ENCODE peak calls at places on chromosomes 4 and X, in ten cellular contexts. I is CD8-positive, alpha-beta T cell; S is ovary; W is neuronal stem cell; B is mucosa of descending colon; O is upper lobe of right lung; C is BE2C; F is body of pancreas; X is HCT116; Z is WERI-Rb-1. M is an unnamed sample.

GRCh38 chrX:44675364-44676024 is 132.8 kb upstream of the FUNDC1 start:
- DNase-seq in I (no peak), S (peak), W (no peak), B (peak), O (no peak), C (peak), F (peak), X (no peak), Z (no peak), M (peak)

GRCh38 chr4:26490111-26490979 is at the start of gene CCKAR:
- DNase-seq in I (no peak), S (no peak), W (no peak), B (no peak), O (no peak), C (no peak), F (no peak), X (no peak), Z (no peak), M (no peak)

GRCh38 chrX:38896724-38897298 is 95.6 kb downstream of the MID1IP1 start:
- DNase-seq in I (no peak), S (no peak), W (no peak), B (no peak), O (no peak), C (no peak), F (no peak), X (no peak), Z (no peak), M (no peak)

GRCh38 chr4:1777822-1778641 is 15.1 kb upstream of the FGFR3 start:
- DNase-seq in I (no peak), S (no peak), W (peak), B (no peak), O (no peak), C (no peak), F (peak), X (no peak), Z (no peak), M (no peak)

GRCh38 chr4:125750399-125750798 is 435.6 kb downstream of the FAT4 start:
- DNase-seq in I (no peak), S (no peak), W (no peak), B (no peak), O (no peak), C (no peak), F (no peak), X (no peak), Z (no peak), M (peak)

GRCh38 chr4:80471701-80472100 is 136.2 kb downstream of the CFAP299 start:
- DNase-seq in I (no peak), S (peak), W (no peak), B (peak), O (peak), C (no peak), F (peak), X (no peak), Z (no peak), M (no peak)

GRCh38 chr4:78703079-78703478 is 73.1 kb upstream of the BMP2K start:
- DNase-seq in I (no peak), S (no peak), W (no peak), B (no peak), O (no peak), C (no peak), F (no peak), X (no peak), Z (no peak), M (no peak)

GRCh38 chr4:69642961-69643360 is 3.5 kb upstream of the UGT2A2 start:
- DNase-seq in I (no peak), S (no peak), W (no peak), B (no peak), O (no peak), C (no peak), F (no peak), X (no peak), Z (no peak), M (no peak)

GRCh38 chrX:148380614-148381561 is 119.5 kb upstream of the AFF2 start:
- DNase-seq in I (peak), S (no peak), W (no peak), B (no peak), O (no peak), C (no peak), F (no peak), X (no peak), Z (no peak), M (no peak)

GRCh38 chr4:4781936-4782754 is 77.3 kb upstream of the MSX1 start:
- DNase-seq in I (no peak), S (no peak), W (no peak), B (no peak), O (no peak), C (no peak), F (no peak), X (no peak), Z (no peak), M (peak)

GRCh38 chr4:111449657-111450056 is 695.6 kb upstream of the FAM241A start:
- DNase-seq in I (no peak), S (no peak), W (no peak), B (no peak), O (no peak), C (no peak), F (no peak), X (no peak), Z (no peak), M (no peak)

GRCh38 chrX:10847333-10847732 is 226.9 kb upstream of the MID1 start:
- DNase-seq in I (no peak), S (no peak), W (no peak), B (no peak), O (no peak), C (no peak), F (no peak), X (no peak), Z (no peak), M (no peak)

GRCh38 chrX:153968255-153968654 is 3.4 kb downstream of the HCFC1 start:
- DNase-seq in I (no peak), S (no peak), W (no peak), B (no peak), O (no peak), C (peak), F (no peak), X (no peak), Z (no peak), M (no peak)
- H3K4me3 ChIP-seq in I (peak), S (no peak), W (peak), B (no peak), O (peak), C (peak), F (no peak), X (no peak), Z (peak), M (peak)

GRCh38 chr4:118589471-118590055 is 95.6 kb upstream of the METTL14 start:
- DNase-seq in I (no peak), S (no peak), W (no peak), B (no peak), O (no peak), C (no peak), F (no peak), X (no peak), Z (no peak), M (no peak)
- H3K4me3 ChIP-seq in I (no peak), S (no peak), W (no peak), B (no peak), O (no peak), C (no peak), F (no peak), X (no peak), Z (no peak), M (no peak)

GRCh38 chrX:23334536-23334870 is at the start of gene PTCHD1:
- DNase-seq in I (no peak), S (no peak), W (no peak), B (no peak), O (no peak), C (no peak), F (no peak), X (no peak), Z (no peak), M (no peak)

GRCh38 chrX:23332101-23332887 is 2.4 kb upstream of the PTCHD1 start:
- DNase-seq in I (no peak), S (no peak), W (no peak), B (no peak), O (no peak), C (no peak), F (no peak), X (no peak), Z (no peak), M (no peak)

GRCh38 chrX:23333842-23334535 is 660 bp upstream of the PTCHD1 start:
- DNase-seq in I (no peak), S (no peak), W (no peak), B (no peak), O (peak), C (no peak), F (no peak), X (no peak), Z (peak), M (no peak)

GRCh38 chrX:23331701-23332100 is 2.9 kb upstream of the PTCHD1 start:
- DNase-seq in I (no peak), S (no peak), W (no peak), B (no peak), O (no peak), C (no peak), F (no peak), X (no peak), Z (no peak), M (no peak)

GRCh38 chrX:23332888-23333821 is 1.5 kb upstream of the PTCHD1 start:
- DNase-seq in I (no peak), S (no peak), W (no peak), B (no peak), O (no peak), C (no peak), F (no peak), X (no peak), Z (peak), M (no peak)
- H3K4me3 ChIP-seq in I (no peak), S (peak), W (peak), B (no peak), O (no peak), C (peak), F (no peak), X (no peak), Z (peak), M (no peak)

DNA sequence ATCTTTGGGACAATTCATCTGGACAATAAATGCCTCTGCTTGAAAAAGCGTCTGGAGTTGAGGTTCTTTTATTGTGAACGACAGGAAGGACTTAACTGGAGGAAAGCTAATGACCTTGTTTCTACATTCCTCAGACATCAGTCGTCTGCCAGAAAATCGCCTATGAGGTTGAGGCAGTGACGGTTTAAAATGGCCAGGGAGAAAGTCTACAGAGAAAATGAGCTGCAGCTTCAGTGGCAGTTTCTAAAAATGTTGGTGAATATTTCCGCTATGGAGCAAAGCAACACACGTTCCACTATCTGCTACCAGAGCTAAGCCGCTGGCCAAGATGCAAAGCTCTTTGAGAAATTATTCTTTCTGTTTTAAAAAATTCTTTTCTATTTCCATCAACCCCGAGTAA is 116.9 kb upstream of the GALNT7 start:
- DNase-seq in I (no peak), S (no peak), W (no peak), B (no peak), O (no peak), C (no peak), F (no peak), X (no peak), Z (no peak), M (no peak)
- H3K4me3 ChIP-seq in I (no peak), S (no peak), W (no peak), B (no peak), O (peak), C (no peak), F (no peak), X (no peak), Z (no peak), M (no peak)

DNA sequence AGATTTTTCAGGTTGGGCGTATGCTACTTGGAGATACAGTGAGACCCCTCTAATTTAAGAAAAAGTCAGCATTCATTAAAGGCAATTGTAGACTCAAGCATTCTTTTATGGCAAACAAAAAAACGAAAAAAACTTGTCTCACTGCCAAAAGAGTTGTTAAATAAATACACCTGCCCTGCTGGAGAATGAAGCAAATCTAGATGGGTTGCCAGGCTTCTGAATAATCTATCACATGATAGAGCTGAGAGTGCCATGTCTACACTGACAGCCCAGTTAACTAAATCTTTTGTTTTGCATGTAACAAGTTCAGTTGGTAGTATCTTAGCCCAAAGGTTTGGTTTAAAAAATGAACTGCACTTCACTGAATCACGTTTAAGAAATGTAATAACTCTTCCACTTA is 69.9 kb downstream of the AGTR2 start:
- DNase-seq in I (no peak), S (no peak), W (no peak), B (no peak), O (no peak), C (no peak), F (peak), X (no peak), Z (no peak), M (peak)
- H3K4me3 ChIP-seq in I (no peak), S (no peak), W (no peak), B (no peak), O (peak), C (no peak), F (no peak), X (no peak), Z (no peak), M (no peak)

DNA sequence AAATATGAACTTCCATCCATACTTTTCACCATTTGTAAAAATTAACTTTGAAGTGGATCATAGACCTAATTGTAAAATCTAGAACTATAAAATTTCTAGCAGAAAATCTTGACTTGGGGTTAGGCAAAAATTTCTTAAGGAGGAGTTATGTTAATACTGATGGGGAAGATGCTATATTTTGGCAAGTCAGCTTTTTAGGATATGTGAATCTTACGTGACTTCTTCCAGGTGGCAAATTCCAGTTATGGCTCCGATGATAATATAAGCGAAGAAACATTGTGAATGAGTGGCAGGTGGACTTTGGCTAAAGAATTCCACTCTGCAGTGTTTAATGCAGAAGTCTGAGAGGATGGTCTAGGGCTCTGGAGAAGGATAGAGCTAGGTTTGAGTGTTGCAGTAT is 1.5 kb downstream of the PRPS2 start:
- DNase-seq in I (no peak), S (no peak), W (no peak), B (no peak), O (no peak), C (no peak), F (no peak), X (no peak), Z (no peak), M (no peak)
- H3K4me3 ChIP-seq in I (no peak), S (no peak), W (no peak), B (no peak), O (no peak), C (peak), F (no peak), X (no peak), Z (no peak), M (peak)

DNA sequence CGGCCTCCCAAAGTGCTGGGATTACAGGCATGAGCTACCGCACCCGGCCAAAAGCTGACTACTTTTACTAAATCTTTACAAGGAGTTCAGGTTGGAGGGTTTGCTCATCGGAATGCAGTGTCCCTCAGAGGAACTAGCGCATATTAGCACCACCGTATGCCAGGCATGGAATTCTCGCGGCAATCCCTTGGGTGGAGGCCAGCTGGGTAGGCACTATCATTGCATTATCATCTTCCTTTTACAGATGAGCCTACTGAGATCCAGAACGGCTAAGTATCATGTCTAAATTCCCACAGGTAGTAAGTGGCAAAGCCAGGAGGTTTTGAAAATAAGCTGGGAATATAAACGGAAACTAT is 6.1 kb upstream of the CXorf66 start:
- DNase-seq in I (no peak), S (no peak), W (no peak), B (no peak), O (no peak), C (no peak), F (no peak), X (no peak), Z (no peak), M (no peak)
- H3K4me3 ChIP-seq in I (no peak), S (no peak), W (no peak), B (no peak), O (no peak), C (no peak), F (no peak), X (no peak), Z (no peak), M (no peak)

GRCh38 chrX:118348186-118348810 is 2.4 kb downstream of the WDR44 start:
- DNase-seq in I (no peak), S (no peak), W (no peak), B (no peak), O (no peak), C (no peak), F (no peak), X (no peak), Z (no peak), M (no peak)
- H3K4me3 ChIP-seq in I (peak), S (no peak), W (no peak), B (no peak), O (peak), C (peak), F (no peak), X (no peak), Z (no peak), M (peak)

GRCh38 chrX:100407784-100408642 is 2.1 kb downstream of the PCDH19 start:
- DNase-seq in I (no peak), S (peak), W (no peak), B (peak), O (no peak), C (no peak), F (no peak), X (no peak), Z (no peak), M (no peak)

GRCh38 chrX:100408643-100409315 is 1.3 kb downstream of the PCDH19 start:
- DNase-seq in I (no peak), S (peak), W (no peak), B (no peak), O (no peak), C (no peak), F (no peak), X (no peak), Z (no peak), M (no peak)

GRCh38 chrX:100410083-100410590 is at the start of gene PCDH19:
- DNase-seq in I (no peak), S (peak), W (no peak), B (no peak), O (peak), C (peak), F (peak), X (no peak), Z (no peak), M (peak)

GRCh38 chrX:100410901-100411801 is 1.1 kb upstream of the PCDH19 start:
- DNase-seq in I (no peak), S (peak), W (no peak), B (no peak), O (no peak), C (peak), F (peak), X (no peak), Z (no peak), M (no peak)

GRCh38 chrX:100409316-100410082 is 574 bp downstream of the PCDH19 start:
- DNase-seq in I (no peak), S (peak), W (no peak), B (no peak), O (no peak), C (no peak), F (no peak), X (no peak), Z (no peak), M (peak)
- H3K4me3 ChIP-seq in I (peak), S (peak), W (peak), B (no peak), O (peak), C (peak), F (no peak), X (peak), Z (no peak), M (peak)